ENCODE peak calls at places on chromosomes 11 and 22, in seven cellular contexts. R, S, H, Q, G, J and C are unnamed samples.

GRCh38 chr22:29083576-29084566 is 11.0 kb downstream of the KREMEN1 start:
- DNase-seq in R (no peak), S (no peak), H (no peak), Q (no peak), G (no peak), J (no peak), C (no peak)

GRCh38 chr11:7311903-7312302 is 60.2 kb downstream of the SYT9 start:
- DNase-seq in R (no peak), S (no peak), H (no peak), Q (no peak), G (no peak), J (no peak), C (no peak)

GRCh38 chr11:73137942-73138274 is 4.2 kb downstream of the FCHSD2 start:
- DNase-seq in R (no peak), S (no peak), H (no peak), Q (no peak), G (no peak), J (no peak), C (no peak)

GRCh38 chr11:70176940-70177689 is 26.0 kb upstream of the FADD start:
- DNase-seq in R (peak; percentile 90), S (peak; percentile 27), H (peak; percentile 81), Q (peak; percentile 95), G (no peak), J (peak; percentile 13), C (peak; percentile 80)

GRCh38 chr22:36331306-36331911 is 56.4 kb downstream of the MYH9 start:
- DNase-seq in R (peak; percentile 78), S (peak; percentile 65), H (peak; percentile 57), Q (peak; percentile 49), G (peak; percentile 81), J (peak; percentile 75), C (peak; percentile 73)

GRCh38 chr11:46345131-46345597 is 2.1 kb upstream of the DGKZ start:
- DNase-seq in R (peak; percentile 42), S (no peak), H (no peak), Q (no peak), G (no peak), J (no peak), C (no peak)

GRCh38 chr22:37549704-37550059 is 10.6 kb upstream of the CDC42EP1 start:
- DNase-seq in R (no peak), S (no peak), H (peak; percentile 62), Q (no peak), G (no peak), J (no peak), C (no peak)

GRCh38 chr11:73297702-73298101 is 10.4 kb upstream of the ARHGEF17 start:
- DNase-seq in R (no peak), S (no peak), H (no peak), Q (no peak), G (no peak), J (no peak), C (no peak)

DNA sequence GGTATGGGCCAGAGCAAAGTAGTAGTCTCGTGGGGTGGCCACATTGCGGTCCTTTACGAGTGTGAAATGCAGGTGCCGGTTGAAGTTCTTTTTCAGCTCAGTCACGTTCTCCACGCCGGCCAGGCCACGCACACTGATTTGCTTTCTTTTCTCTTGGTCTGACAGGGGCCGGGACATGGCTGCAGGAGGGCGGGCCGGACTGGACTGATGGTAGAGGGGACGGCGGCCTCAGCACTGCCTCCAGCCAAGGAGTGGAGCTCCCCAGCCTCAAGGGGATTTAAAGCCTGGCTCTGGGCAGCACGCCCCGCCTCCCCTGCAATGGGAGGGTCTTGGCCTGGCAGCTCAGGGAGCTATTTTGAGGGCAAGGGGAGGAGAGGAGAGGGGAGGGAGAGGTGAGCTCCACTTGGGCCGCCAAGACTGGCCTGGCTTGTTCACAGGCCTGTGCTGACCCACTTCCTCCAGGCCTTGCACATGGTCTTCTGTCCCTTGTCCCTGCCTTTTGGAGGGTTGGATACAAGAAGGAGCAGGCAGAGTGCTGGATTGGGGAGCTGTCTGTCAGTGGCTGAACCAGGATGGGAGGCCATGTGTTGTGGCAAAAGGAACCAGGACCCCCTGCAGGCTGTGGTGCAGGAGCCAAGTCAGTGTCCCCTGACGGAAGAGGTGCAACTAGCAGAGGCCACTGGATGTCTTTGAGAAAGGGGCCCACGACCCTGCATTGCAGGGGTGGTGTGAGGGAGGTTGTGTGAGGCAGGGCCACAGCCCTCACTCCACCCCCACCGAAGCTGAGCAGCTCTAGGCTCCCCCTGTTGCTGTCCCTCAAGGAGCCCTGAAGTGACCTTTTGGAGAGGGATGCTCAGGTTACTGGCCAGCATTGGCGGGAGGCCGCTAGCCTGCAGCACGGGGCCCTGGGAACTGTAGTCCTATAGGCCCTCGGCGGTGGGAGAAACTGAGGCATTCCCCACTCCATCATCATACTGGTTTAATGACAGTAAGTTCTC is at the start of gene PYGM:
- DNase-seq in R (no peak), S (peak; percentile 77), H (peak; percentile 60), Q (peak; percentile 36), G (no peak), J (no peak), C (no peak)
- TF ChIP-seq POLR2AphosphoS5 in R (peak; percentile 43), S (peak; percentile 13), H (no peak), Q (no peak), G (peak; percentile 12), J (no peak), C (no peak)

GRCh38 chr11:76667856-76668255 is 2.7 kb downstream of the LRRC32 start:
- DNase-seq in R (no peak), S (no peak), H (no peak), Q (no peak), G (no peak), J (no peak), C (peak; percentile 16)
- TF ChIP-seq TAF1 in R (no peak), S (no peak), H (no peak), Q (no peak), G (no peak), J (no peak), C (no peak)

GRCh38 chr22:19874307-19875060 is 19.8 kb upstream of the GNB1L start:
- DNase-seq in R (peak; percentile 15), S (no peak), H (peak; percentile 31), Q (no peak), G (no peak), J (no peak), C (peak; percentile 15)
- TF ChIP-seq POLR2AphosphoS5 in R (no peak), S (no peak), H (no peak), Q (no peak), G (no peak), J (no peak), C (no peak)

GRCh38 chr11:43866520-43866919 is 14.1 kb upstream of the ALKBH3 start:
- DNase-seq in R (no peak), S (no peak), H (no peak), Q (no peak), G (no peak), J (no peak), C (no peak)
- TF ChIP-seq TAF1 in R (no peak), S (no peak), H (no peak), Q (no peak), G (no peak), J (no peak), C (no peak)

DNA sequence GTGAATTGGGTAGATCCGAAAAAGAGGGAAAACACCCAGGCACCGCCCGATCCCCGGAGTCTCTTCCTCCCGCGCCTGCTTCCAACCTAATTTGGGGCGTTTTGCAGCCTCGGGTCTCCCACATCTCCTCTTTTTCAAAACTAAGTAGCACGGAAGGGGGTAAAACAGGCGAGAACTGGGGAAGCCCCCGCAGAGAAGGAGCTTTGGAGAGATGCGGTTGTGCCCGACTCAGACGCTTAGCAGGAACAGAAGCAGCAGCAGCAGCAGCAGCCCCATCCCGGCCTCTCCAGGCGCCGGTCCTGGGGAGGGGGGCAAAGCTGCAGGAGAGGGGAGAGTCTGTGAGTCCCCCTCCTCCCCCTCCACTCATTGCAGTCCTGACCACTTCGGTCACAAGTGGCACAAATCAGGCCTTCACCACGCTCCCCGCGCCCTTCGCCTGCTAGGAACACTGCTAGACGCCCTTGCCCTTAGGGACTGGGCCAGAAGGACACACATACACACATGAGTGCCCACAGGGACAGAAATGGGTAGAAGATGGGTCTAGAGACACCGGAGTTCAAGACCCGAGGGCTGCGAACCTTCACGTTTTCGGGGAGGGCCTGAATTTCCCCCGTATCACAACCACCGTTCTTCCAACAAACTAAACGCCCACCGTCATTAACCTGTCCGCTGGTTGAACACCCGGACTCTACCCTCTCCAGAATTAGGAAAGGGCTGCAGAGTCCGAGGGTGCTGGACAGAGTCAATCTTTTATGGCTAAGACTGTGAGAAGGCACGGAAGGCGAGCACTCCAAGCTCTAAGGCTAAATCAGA is 98.3 kb upstream of the HSD17B12 start:
- DNase-seq in R (no peak), S (no peak), H (peak; percentile 38), Q (no peak), G (no peak), J (no peak), C (no peak)
- TF ChIP-seq POLR2AphosphoS5 in R (no peak), S (no peak), H (no peak), Q (no peak), G (no peak), J (no peak), C (no peak)

GRCh38 chr11:94958118-94958517 is 15.2 kb downstream of the CWC15 start:
- DNase-seq in R (no peak), S (no peak), H (no peak), Q (no peak), G (no peak), J (no peak), C (no peak)
- TF ChIP-seq TAF1 in R (no peak), S (no peak), H (no peak), Q (no peak), G (no peak), J (no peak), C (no peak)

DNA sequence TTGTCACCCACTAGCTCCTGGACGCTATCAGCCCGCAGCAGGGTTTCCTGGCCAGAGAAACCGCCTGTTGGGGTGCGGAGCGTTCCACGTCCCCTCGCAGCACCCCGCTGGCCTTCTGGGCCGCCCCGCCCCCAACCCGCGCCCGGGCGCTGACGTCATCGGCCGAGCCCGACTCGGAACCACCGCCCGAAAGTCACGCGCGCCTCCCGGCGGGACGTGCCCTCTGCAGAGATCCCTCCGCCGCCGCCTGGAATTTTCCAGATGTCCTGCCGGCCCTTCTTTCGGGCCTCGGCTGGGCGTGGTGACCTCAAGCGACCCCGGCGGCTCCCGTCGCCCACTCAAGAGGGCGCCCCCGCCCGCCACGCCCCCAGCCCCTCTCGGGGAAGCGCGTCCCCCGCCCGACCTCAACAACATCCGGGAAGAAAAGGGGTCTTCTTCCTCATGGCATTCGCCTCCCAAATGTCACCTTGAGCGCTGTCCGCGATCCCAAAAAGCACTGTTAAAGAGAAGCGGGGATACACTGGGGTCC is 430 bp upstream of the NEAT1 start:
- DNase-seq in R (no peak), S (peak; percentile 74), H (peak; percentile 89), Q (peak; percentile 83), G (no peak), J (peak; percentile 93), C (no peak)
- TF ChIP-seq POLR2AphosphoS5 in R (peak; percentile 44), S (no peak), H (no peak), Q (no peak), G (no peak), J (peak; percentile 53), C (no peak)

GRCh38 chr11:83720675-83721074 is 434.5 kb upstream of the CCDC90B start:
- DNase-seq in R (no peak), S (no peak), H (no peak), Q (no peak), G (no peak), J (no peak), C (no peak)
- TF ChIP-seq TAF1 in R (no peak), S (no peak), H (no peak), Q (no peak), G (no peak), J (no peak), C (no peak)